ENCODE peak calls at places on chromosomes 12 and 14, in nine cellular contexts. One of them, this sample, is unnamed.
A peak's percentile ranks its signal among the peaks of the same experiment; 100 is the strongest.

GRCh38 chr12:104969328-104969727 is 11.2 kb upstream of the SLC41A2 start:
- ATAC-seq in lower lobe of right lung: no peak
- ATAC-seq in right cardiac atrium: no peak
- ATAC-seq in PC-3: no peak
- ATAC-seq in CD8-positive, alpha-beta T cell: no peak
- ATAC-seq in heart left ventricle: no peak
- ATAC-seq in aorta: no peak
- ATAC-seq in A549: no peak
- ATAC-seq in GM23338: no peak
- ATAC-seq in this sample: no peak

GRCh38 chr12:132437252-132438138 is 52.5 kb upstream of the FBRSL1 start:
- ATAC-seq in PC-3: peak; percentile 19
- ATAC-seq in heart left ventricle: no peak
- ATAC-seq in GM23338: peak; percentile 71
- ATAC-seq in A549: peak; percentile 32
- ATAC-seq in lower lobe of right lung: peak; percentile 11
- ATAC-seq in aorta: no peak
- ATAC-seq in right cardiac atrium: no peak
- ATAC-seq in CD8-positive, alpha-beta T cell: peak; percentile 29
- ATAC-seq in this sample: peak; percentile 32

GRCh38 chr12:75720807-75721206 is 209.4 kb upstream of the KRR1 start:
- ATAC-seq in heart left ventricle: peak; percentile 42
- ATAC-seq in GM23338: peak; percentile 94
- ATAC-seq in aorta: no peak
- ATAC-seq in CD8-positive, alpha-beta T cell: no peak
- ATAC-seq in PC-3: no peak
- ATAC-seq in right cardiac atrium: no peak
- ATAC-seq in A549: no peak
- ATAC-seq in lower lobe of right lung: no peak
- ATAC-seq in this sample: no peak

GRCh38 chr14:96084796-96085195 is 45.6 kb downstream of the C14orf132 start:
- ATAC-seq in right cardiac atrium: no peak
- ATAC-seq in GM23338: no peak
- ATAC-seq in lower lobe of right lung: no peak
- ATAC-seq in CD8-positive, alpha-beta T cell: no peak
- ATAC-seq in heart left ventricle: no peak
- ATAC-seq in PC-3: no peak
- ATAC-seq in aorta: no peak
- ATAC-seq in A549: no peak
- ATAC-seq in this sample: no peak

GRCh38 chr12:52079576-52080402 is at the start of gene SMIM41:
- ATAC-seq in CD8-positive, alpha-beta T cell: no peak
- ATAC-seq in lower lobe of right lung: peak; percentile 6
- ATAC-seq in A549: no peak
- ATAC-seq in GM23338: peak; percentile 62
- ATAC-seq in PC-3: no peak
- ATAC-seq in heart left ventricle: peak; percentile 20
- ATAC-seq in right cardiac atrium: no peak
- ATAC-seq in aorta: no peak
- ATAC-seq in this sample: no peak

GRCh38 chr12:50058743-50059312 is 1.4 kb downstream of the ASIC1 start:
- ATAC-seq in A549: no peak
- ATAC-seq in heart left ventricle: no peak
- ATAC-seq in aorta: no peak
- ATAC-seq in lower lobe of right lung: no peak
- ATAC-seq in right cardiac atrium: no peak
- ATAC-seq in CD8-positive, alpha-beta T cell: peak; percentile 25
- ATAC-seq in PC-3: no peak
- ATAC-seq in GM23338: no peak
- ATAC-seq in this sample: no peak

GRCh38 chr12:76410371-76410770 is 62.2 kb upstream of the BBS10 start:
- ATAC-seq in A549: no peak
- ATAC-seq in PC-3: no peak
- ATAC-seq in heart left ventricle: no peak
- ATAC-seq in aorta: no peak
- ATAC-seq in lower lobe of right lung: no peak
- ATAC-seq in CD8-positive, alpha-beta T cell: no peak
- ATAC-seq in right cardiac atrium: no peak
- ATAC-seq in GM23338: no peak
- ATAC-seq in this sample: no peak

GRCh38 chr12:7916936-7917335 is 19.1 kb downstream of the SLC2A3 start:
- ATAC-seq in heart left ventricle: no peak
- ATAC-seq in right cardiac atrium: peak; percentile 36
- ATAC-seq in aorta: no peak
- ATAC-seq in A549: peak; percentile 55
- ATAC-seq in GM23338: peak; percentile 38
- ATAC-seq in lower lobe of right lung: peak; percentile 22
- ATAC-seq in PC-3: no peak
- ATAC-seq in CD8-positive, alpha-beta T cell: no peak
- ATAC-seq in this sample: no peak

GRCh38 chr14:91732439-91732838 is 553 bp upstream of the CATSPERB start:
- ATAC-seq in lower lobe of right lung: no peak
- ATAC-seq in aorta: no peak
- ATAC-seq in CD8-positive, alpha-beta T cell: no peak
- ATAC-seq in right cardiac atrium: no peak
- ATAC-seq in GM23338: no peak
- ATAC-seq in PC-3: no peak
- ATAC-seq in A549: no peak
- ATAC-seq in heart left ventricle: no peak
- ATAC-seq in this sample: no peak

GRCh38 chr12:52241205-52241842 is 8.3 kb downstream of the KRT7 start:
- ATAC-seq in aorta: no peak
- ATAC-seq in PC-3: no peak
- ATAC-seq in GM23338: peak; percentile 24
- ATAC-seq in A549: no peak
- ATAC-seq in heart left ventricle: no peak
- ATAC-seq in lower lobe of right lung: no peak
- ATAC-seq in right cardiac atrium: no peak
- ATAC-seq in CD8-positive, alpha-beta T cell: no peak
- ATAC-seq in this sample: no peak

GRCh38 chr14:65940056-65940735 is 527.7 kb downstream of the FUT8 start:
- ATAC-seq in PC-3: peak; percentile 60
- ATAC-seq in right cardiac atrium: no peak
- ATAC-seq in lower lobe of right lung: no peak
- ATAC-seq in aorta: no peak
- ATAC-seq in A549: peak; percentile 78
- ATAC-seq in heart left ventricle: no peak
- ATAC-seq in GM23338: no peak
- ATAC-seq in CD8-positive, alpha-beta T cell: no peak
- ATAC-seq in this sample: no peak

GRCh38 chr12:57235728-57236131 is 6.2 kb downstream of the SHMT2 start:
- ATAC-seq in PC-3: no peak
- ATAC-seq in aorta: no peak
- ATAC-seq in CD8-positive, alpha-beta T cell: no peak
- ATAC-seq in lower lobe of right lung: no peak
- ATAC-seq in heart left ventricle: no peak
- ATAC-seq in A549: no peak
- ATAC-seq in right cardiac atrium: no peak
- ATAC-seq in GM23338: no peak
- ATAC-seq in this sample: no peak

GRCh38 chr12:112964915-112965314 is 13.4 kb upstream of the OAS2 start:
- ATAC-seq in A549: no peak
- ATAC-seq in GM23338: no peak
- ATAC-seq in aorta: no peak
- ATAC-seq in heart left ventricle: no peak
- ATAC-seq in right cardiac atrium: no peak
- ATAC-seq in lower lobe of right lung: no peak
- ATAC-seq in PC-3: no peak
- ATAC-seq in CD8-positive, alpha-beta T cell: no peak
- ATAC-seq in this sample: no peak

GRCh38 chr14:32150392-32150791 is 51.5 kb upstream of the RNU6-7 start:
- ATAC-seq in aorta: no peak
- ATAC-seq in GM23338: no peak
- ATAC-seq in heart left ventricle: peak; percentile 70
- ATAC-seq in A549: no peak
- ATAC-seq in right cardiac atrium: no peak
- ATAC-seq in CD8-positive, alpha-beta T cell: no peak
- ATAC-seq in PC-3: no peak
- ATAC-seq in lower lobe of right lung: no peak
- ATAC-seq in this sample: no peak

GRCh38 chr12:93191956-93192355 is 185.8 kb upstream of the NUDT4 start:
- ATAC-seq in CD8-positive, alpha-beta T cell: no peak
- ATAC-seq in right cardiac atrium: no peak
- ATAC-seq in lower lobe of right lung: no peak
- ATAC-seq in PC-3: no peak
- ATAC-seq in A549: no peak
- ATAC-seq in aorta: peak; percentile 81
- ATAC-seq in GM23338: no peak
- ATAC-seq in heart left ventricle: peak; percentile 46
- ATAC-seq in this sample: peak; percentile 89

GRCh38 chr14:24075485-24076301 is 4.3 kb downstream of the CPNE6 start:
- ATAC-seq in A549: no peak
- ATAC-seq in right cardiac atrium: no peak
- ATAC-seq in aorta: no peak
- ATAC-seq in CD8-positive, alpha-beta T cell: no peak
- ATAC-seq in lower lobe of right lung: no peak
- ATAC-seq in GM23338: no peak
- ATAC-seq in heart left ventricle: no peak
- ATAC-seq in PC-3: no peak
- ATAC-seq in this sample: no peak

DNA sequence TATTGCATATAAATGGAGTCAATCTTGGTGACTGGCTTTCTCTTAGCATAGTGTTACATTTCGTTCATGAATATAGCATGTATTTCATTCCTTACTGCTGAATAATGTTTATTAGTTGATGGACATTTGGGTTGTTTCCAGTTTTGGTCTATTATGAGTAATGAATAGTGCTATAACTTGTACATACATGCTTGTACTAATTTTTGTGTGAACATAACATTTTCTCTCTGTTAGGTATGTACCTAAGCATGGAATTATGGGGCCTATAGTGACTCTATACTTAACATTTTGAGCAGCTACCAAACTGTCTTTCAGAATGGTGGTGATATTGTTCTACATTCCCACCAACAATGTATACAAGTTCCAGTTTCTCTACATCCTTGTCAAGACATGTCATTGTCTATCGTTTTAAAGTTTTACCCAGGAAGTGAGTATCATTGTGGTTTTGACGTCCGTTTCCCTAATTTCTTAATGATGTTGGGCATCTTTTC is 23.1 kb downstream of the ATP2A2 start:
- ATAC-seq in PC-3: peak; percentile 75
- ATAC-seq in right cardiac atrium: no peak
- ATAC-seq in GM23338: no peak
- ATAC-seq in A549: no peak
- ATAC-seq in heart left ventricle: no peak
- ATAC-seq in aorta: no peak
- ATAC-seq in lower lobe of right lung: no peak
- ATAC-seq in CD8-positive, alpha-beta T cell: no peak
- ATAC-seq in this sample: no peak
- H3K27ac ChIP-seq in PC-3: peak overlapping the region; percentile 67
- H3K27ac ChIP-seq in right cardiac atrium: no peak overlapping the region
- H3K27ac ChIP-seq in GM23338: no peak overlapping the region
- H3K27ac ChIP-seq in A549: no peak overlapping the region
- H3K27ac ChIP-seq in heart left ventricle: no peak overlapping the region
- H3K27ac ChIP-seq in aorta: no peak overlapping the region
- H3K27ac ChIP-seq in lower lobe of right lung: no peak overlapping the region
- H3K27ac ChIP-seq in CD8-positive, alpha-beta T cell: no peak overlapping the region
- H3K27ac ChIP-seq in this sample: no peak overlapping the region

GRCh38 chr12:89494411-89495231 is 30.0 kb downstream of the GALNT4 start:
- ATAC-seq in right cardiac atrium: no peak
- ATAC-seq in A549: no peak
- ATAC-seq in heart left ventricle: no peak
- ATAC-seq in lower lobe of right lung: no peak
- ATAC-seq in aorta: no peak
- ATAC-seq in CD8-positive, alpha-beta T cell: peak; percentile 66
- ATAC-seq in GM23338: no peak
- ATAC-seq in PC-3: peak; percentile 11
- ATAC-seq in this sample: no peak
- H3K27ac ChIP-seq in right cardiac atrium: no peak overlapping the region
- H3K27ac ChIP-seq in A549: no peak overlapping the region
- H3K27ac ChIP-seq in heart left ventricle: no peak overlapping the region
- H3K27ac ChIP-seq in lower lobe of right lung: no peak overlapping the region
- H3K27ac ChIP-seq in aorta: no peak overlapping the region
- H3K27ac ChIP-seq in CD8-positive, alpha-beta T cell: no peak overlapping the region
- H3K27ac ChIP-seq in GM23338: no peak overlapping the region
- H3K27ac ChIP-seq in PC-3: no peak overlapping the region
- H3K27ac ChIP-seq in this sample: no peak overlapping the region

DNA sequence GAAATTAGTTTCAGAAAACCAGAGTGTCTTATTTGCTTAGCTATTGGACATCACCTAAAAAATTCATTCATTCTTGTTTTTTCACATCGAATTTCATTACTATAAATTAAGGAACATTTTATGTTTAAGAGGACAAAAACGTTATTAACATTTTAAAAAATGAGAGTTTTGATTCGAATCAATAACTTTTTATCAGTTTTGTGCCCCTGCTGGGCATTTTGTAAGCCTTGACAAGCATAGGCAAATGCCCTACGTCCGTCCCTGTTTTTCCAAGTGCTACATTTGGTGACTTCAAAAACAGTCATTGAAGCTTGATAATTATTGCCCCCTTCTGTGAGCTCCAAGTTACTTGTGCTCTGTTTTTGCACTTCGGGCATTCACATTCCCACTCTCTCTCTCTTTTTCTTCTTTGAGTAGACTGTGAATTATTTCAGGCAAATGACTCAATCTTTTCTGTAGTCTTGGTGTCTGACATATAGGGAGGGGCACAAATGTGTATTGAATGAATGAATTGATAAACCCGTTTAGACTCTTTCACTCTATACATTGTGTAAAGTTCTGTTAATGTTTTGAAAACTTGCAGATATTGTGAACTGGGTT is 1.2 kb downstream of the APAF1 start:
- ATAC-seq in A549: no peak
- ATAC-seq in GM23338: no peak
- ATAC-seq in CD8-positive, alpha-beta T cell: no peak
- ATAC-seq in heart left ventricle: no peak
- ATAC-seq in lower lobe of right lung: no peak
- ATAC-seq in aorta: no peak
- ATAC-seq in right cardiac atrium: no peak
- ATAC-seq in PC-3: no peak
- ATAC-seq in this sample: no peak
- H3K27ac ChIP-seq in A549: peak overlapping the region; percentile 78
- H3K27ac ChIP-seq in GM23338: no peak overlapping the region
- H3K27ac ChIP-seq in CD8-positive, alpha-beta T cell: no peak overlapping the region
- H3K27ac ChIP-seq in heart left ventricle: peak overlapping the region; percentile 85
- H3K27ac ChIP-seq in lower lobe of right lung: no peak overlapping the region
- H3K27ac ChIP-seq in aorta: no peak overlapping the region
- H3K27ac ChIP-seq in right cardiac atrium: no peak overlapping the region
- H3K27ac ChIP-seq in PC-3: no peak overlapping the region
- H3K27ac ChIP-seq in this sample: peak overlapping the region; percentile 87

DNA sequence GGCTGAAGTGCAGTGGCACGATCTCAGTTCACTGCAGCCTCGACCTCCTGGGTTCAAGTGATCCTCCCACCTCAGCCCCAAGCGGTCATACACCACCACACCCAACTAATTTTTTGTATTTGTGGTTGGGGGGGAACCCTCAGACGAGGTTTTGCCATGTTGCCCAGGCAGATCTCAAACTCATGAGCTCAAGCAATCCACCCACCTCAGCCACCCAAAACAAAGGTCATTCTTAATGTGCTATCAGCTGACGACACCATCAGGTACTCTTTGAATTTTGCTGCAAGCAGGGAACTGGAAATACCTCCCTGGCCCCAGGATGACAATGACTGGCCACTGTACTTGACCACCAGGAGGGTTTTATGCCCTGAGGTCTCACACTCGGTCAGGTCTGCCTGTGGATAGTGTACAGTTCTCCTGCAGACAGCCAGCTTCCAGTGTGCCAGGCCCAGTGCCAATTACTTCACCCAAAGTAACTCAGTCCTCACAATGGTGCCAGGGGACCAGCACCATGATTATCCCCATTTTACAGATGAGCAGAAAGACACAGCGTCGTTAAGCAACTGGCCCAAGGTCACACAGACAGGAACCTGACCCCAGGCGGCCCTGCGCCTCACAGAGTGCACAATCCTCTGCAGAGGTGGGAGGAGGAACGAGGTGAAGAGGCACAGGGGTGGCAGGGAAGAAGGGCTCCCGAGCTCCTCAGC is 42.9 kb downstream of the ITPK1 start:
- ATAC-seq in PC-3: no peak
- ATAC-seq in GM23338: no peak
- ATAC-seq in CD8-positive, alpha-beta T cell: no peak
- ATAC-seq in lower lobe of right lung: peak; percentile 12
- ATAC-seq in right cardiac atrium: no peak
- ATAC-seq in A549: no peak
- ATAC-seq in aorta: no peak
- ATAC-seq in heart left ventricle: no peak
- ATAC-seq in this sample: no peak
- H3K27ac ChIP-seq in PC-3: no peak overlapping the region
- H3K27ac ChIP-seq in GM23338: no peak overlapping the region
- H3K27ac ChIP-seq in CD8-positive, alpha-beta T cell: no peak overlapping the region
- H3K27ac ChIP-seq in lower lobe of right lung: peak overlapping the region; percentile 72
- H3K27ac ChIP-seq in right cardiac atrium: no peak overlapping the region
- H3K27ac ChIP-seq in A549: no peak overlapping the region
- H3K27ac ChIP-seq in aorta: no peak overlapping the region
- H3K27ac ChIP-seq in heart left ventricle: no peak overlapping the region
- H3K27ac ChIP-seq in this sample: peak overlapping the region; percentile 87